ENCODE peak calls at places on chromosome 9, in nine cellular contexts. C, V, P, G, Z, J, O, H and K are unnamed samples.
A peak's percentile ranks its signal among the peaks of the same experiment; 100 is the strongest.

GRCh38 chr9:130041648-130042405 is 1.2 kb downstream of the FNBP1 start:
- DNase-seq in C (no peak), V (peak; percentile 80), P (no peak), G (peak; percentile 53), Z (no peak), J (peak; percentile 31), O (no peak), H (no peak), K (peak; percentile 23)

GRCh38 chr9:15824310-15824709 is 271.5 kb downstream of the CCDC171 start:
- DNase-seq in C (no peak), V (no peak), P (no peak), G (no peak), Z (no peak), J (no peak), O (no peak), H (peak; percentile 48), K (no peak)

GRCh38 chr9:96109718-96110351 is 192.1 kb downstream of the HSD17B3 start:
- DNase-seq in C (no peak), V (no peak), P (no peak), G (no peak), Z (no peak), J (no peak), O (no peak), H (no peak), K (no peak)

GRCh38 chr9:69174645-69175487 is 789 bp downstream of the TJP2 start:
- DNase-seq in C (no peak), V (peak; percentile 84), P (peak; percentile 61), G (peak; percentile 55), Z (no peak), J (no peak), O (no peak), H (no peak), K (no peak)

GRCh38 chr9:86549920-86550319 is 195.7 kb upstream of the TUT7 start:
- DNase-seq in C (no peak), V (no peak), P (no peak), G (no peak), Z (no peak), J (no peak), O (no peak), H (no peak), K (no peak)

GRCh38 chr9:2849943-2850342 is 6.0 kb upstream of the PUM3 start:
- DNase-seq in C (peak; percentile 39), V (no peak), P (no peak), G (no peak), Z (no peak), J (no peak), O (no peak), H (no peak), K (no peak)

GRCh38 chr9:124442826-124443225 is 7.4 kb upstream of the ADGRD2 start:
- DNase-seq in C (no peak), V (peak; percentile 8), P (no peak), G (no peak), Z (no peak), J (no peak), O (no peak), H (no peak), K (no peak)

GRCh38 chr9:105191508-105192118 is 52.8 kb upstream of the SLC44A1 start:
- DNase-seq in C (no peak), V (no peak), P (peak; percentile 39), G (peak; percentile 78), Z (no peak), J (no peak), O (no peak), H (no peak), K (no peak)

GRCh38 chr9:116661037-116661954 is 25.8 kb upstream of the TRIM32 start:
- DNase-seq in C (peak; percentile 61), V (no peak), P (peak; percentile 64), G (no peak), Z (peak; percentile 12), J (no peak), O (peak; percentile 47), H (peak; percentile 59), K (peak; percentile 48)

GRCh38 chr9:90552317-90552716 is 90.3 kb downstream of the DIRAS2 start:
- DNase-seq in C (no peak), V (no peak), P (no peak), G (no peak), Z (no peak), J (no peak), O (no peak), H (no peak), K (no peak)

GRCh38 chr9:85142461-85143401 is 473.2 kb downstream of the NTRK2 start:
- DNase-seq in C (no peak), V (no peak), P (no peak), G (no peak), Z (no peak), J (peak; percentile 15), O (no peak), H (peak; percentile 4), K (no peak)

GRCh38 chr9:123528521-123528920 is 172.5 kb downstream of the CRB2 start:
- DNase-seq in C (no peak), V (no peak), P (no peak), G (no peak), Z (no peak), J (no peak), O (no peak), H (no peak), K (no peak)

GRCh38 chr9:134053401-134053871 is 14.4 kb downstream of the BRD3 start:
- DNase-seq in C (no peak), V (peak; percentile 71), P (no peak), G (peak; percentile 42), Z (no peak), J (no peak), O (no peak), H (no peak), K (no peak)

GRCh38 chr9:95508242-95508967 is 8.4 kb downstream of the PTCH1 start:
- DNase-seq in C (no peak), V (no peak), P (no peak), G (no peak), Z (no peak), J (peak; percentile 32), O (no peak), H (no peak), K (peak; percentile 26)

GRCh38 chr9:98550206-98550820 is 158.4 kb downstream of the GABBR2 start:
- DNase-seq in C (no peak), V (no peak), P (no peak), G (no peak), Z (no peak), J (no peak), O (no peak), H (no peak), K (no peak)

GRCh38 chr9:70043689-70044449 is at the start of gene MAMDC2:
- DNase-seq in C (no peak), V (peak; percentile 81), P (peak; percentile 45), G (no peak), Z (no peak), J (peak; percentile 76), O (no peak), H (no peak), K (no peak)

GRCh38 chr9:5375790-5376477 is 36.3 kb upstream of the RLN1 start:
- DNase-seq in C (no peak), V (no peak), P (no peak), G (no peak), Z (no peak), J (no peak), O (no peak), H (no peak), K (no peak)

GRCh38 chr9:74951725-74952151 is 974 bp downstream of the C9orf40 start:
- DNase-seq in C (peak; percentile 62), V (peak; percentile 85), P (peak; percentile 51), G (peak; percentile 55), Z (peak; percentile 20), J (peak; percentile 52), O (no peak), H (no peak), K (peak; percentile 26)

GRCh38 chr9:93114169-93114983 is 18.4 kb downstream of the CARD19 start:
- DNase-seq in C (no peak), V (peak; percentile 69), P (peak; percentile 5), G (peak; percentile 51), Z (no peak), J (no peak), O (peak; percentile 67), H (no peak), K (no peak)

GRCh38 chr9:4997196-4997595 is 12.1 kb downstream of the JAK2 start:
- DNase-seq in C (no peak), V (no peak), P (no peak), G (no peak), Z (no peak), J (no peak), O (no peak), H (no peak), K (no peak)

GRCh38 chr9:12784461-12785250 is 9.8 kb downstream of the LURAP1L start:
- DNase-seq in C (no peak), V (peak; percentile 81), P (peak; percentile 82), G (peak; percentile 86), Z (no peak), J (no peak), O (no peak), H (peak; percentile 95), K (no peak)
- H3K4me3 ChIP-seq in C (no peak overlapping the region), V (no peak overlapping the region), P (no peak overlapping the region), G (peak overlapping the region; percentile 21), Z (no peak overlapping the region), J (no peak overlapping the region), O (no peak overlapping the region), H (peak overlapping the region; percentile 11), K (no peak overlapping the region)

DNA sequence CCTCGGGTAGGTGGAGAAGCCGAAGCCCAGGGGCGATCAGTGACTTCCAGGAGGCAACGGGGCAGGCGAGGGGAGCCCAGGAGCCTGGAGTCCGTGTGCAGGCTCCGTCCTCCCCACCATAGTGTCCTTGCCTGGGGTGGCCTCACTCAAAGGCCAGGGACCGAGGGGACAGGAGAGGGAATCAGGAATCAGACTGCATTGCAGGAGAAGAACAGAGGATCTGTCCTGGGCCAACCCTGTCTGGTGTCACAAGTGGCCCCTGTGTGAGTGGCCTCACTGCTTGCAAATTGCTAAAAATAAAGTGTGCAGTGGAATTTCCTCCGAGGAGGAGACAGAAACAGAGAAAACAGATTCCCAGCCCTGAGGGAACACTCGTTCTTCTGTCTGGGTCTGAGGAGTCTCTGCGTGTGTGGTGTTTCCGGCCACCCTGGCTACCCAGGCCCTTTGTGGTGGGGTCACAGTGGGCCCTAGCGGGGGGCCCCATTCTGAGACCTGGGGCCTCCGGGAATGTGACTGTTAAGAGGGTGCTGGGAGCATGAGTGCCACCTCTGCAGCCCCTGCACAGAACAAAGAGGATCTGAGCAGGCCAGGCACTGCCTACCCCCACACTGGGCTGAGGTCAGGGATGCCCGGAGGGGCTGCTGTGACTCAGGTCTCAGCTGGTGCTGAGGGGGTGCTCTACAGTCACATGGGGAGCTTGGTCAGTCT is 7.5 kb downstream of the TRAF1 start:
- DNase-seq in C (no peak), V (peak; percentile 67), P (no peak), G (peak; percentile 42), Z (no peak), J (no peak), O (no peak), H (no peak), K (no peak)
- H3K4me1 ChIP-seq in C (peaks cover 100% of the 10 kb centered on the region), V (peaks cover 7% of the 10 kb centered on the region), P (no peaks in the 10 kb centered on the region), G (no peaks in the 10 kb centered on the region), Z (no peaks in the 10 kb centered on the region), J (peaks cover 24% of the 10 kb centered on the region), O (peaks cover 14% of the 10 kb centered on the region), H (no peaks in the 10 kb centered on the region), K (no peaks in the 10 kb centered on the region)

GRCh38 chr9:135770771-135771170 is 68.8 kb downstream of the KCNT1 start:
- DNase-seq in C (no peak), V (no peak), P (no peak), G (no peak), Z (no peak), J (no peak), O (no peak), H (no peak), K (no peak)
- H3K27me3 ChIP-seq in C (no peaks in the 10 kb centered on the region), V (no peaks in the 10 kb centered on the region), P (no peaks in the 10 kb centered on the region), G (no peaks in the 10 kb centered on the region), Z (no peaks in the 10 kb centered on the region), J (peaks cover 9% of the 10 kb centered on the region), O (peaks cover 3% of the 10 kb centered on the region), H (no peaks in the 10 kb centered on the region), K (no peaks in the 10 kb centered on the region)

GRCh38 chr9:137114220-137114612 is 317 bp downstream of the DPP7 start:
- DNase-seq in C (no peak), V (no peak), P (no peak), G (no peak), Z (no peak), J (no peak), O (no peak), H (no peak), K (no peak)
- H3K4me3 ChIP-seq in C (no peak overlapping the region), V (peak overlapping the region; percentile 76), P (peak overlapping the region; percentile 51), G (peak overlapping the region; percentile 68), Z (peak overlapping the region; percentile 50), J (peak overlapping the region; percentile 95), O (peak overlapping the region; percentile 72), H (peak overlapping the region; percentile 54), K (peak overlapping the region; percentile 70)